ENCODE peak calls at places on chromosomes 13 and 19, in six cellular contexts. One of them, this sample, is unnamed.

GRCh38 chr19:43438291-43439162 is 23.8 kb downstream of the TEX101 start:
- DNase-seq in brain pericyte: no peak
- DNase-seq in esophagus squamous epithelium: no peak
- DNase-seq in RPMI8226: no peak
- DNase-seq in iPS DF 6.9: no peak
- DNase-seq in foreskin fibroblast: peak
- DNase-seq in this sample: no peak

GRCh38 chr13:29511980-29512379 is 83.5 kb downstream of the SLC7A1 start:
- DNase-seq in brain pericyte: no peak
- DNase-seq in esophagus squamous epithelium: no peak
- DNase-seq in RPMI8226: no peak
- DNase-seq in iPS DF 6.9: no peak
- DNase-seq in foreskin fibroblast: no peak
- DNase-seq in this sample: no peak

GRCh38 chr13:50130686-50131051 is 115.4 kb downstream of the KCNRG start:
- DNase-seq in brain pericyte: no peak
- DNase-seq in esophagus squamous epithelium: no peak
- DNase-seq in RPMI8226: peak
- DNase-seq in iPS DF 6.9: no peak
- DNase-seq in foreskin fibroblast: peak
- DNase-seq in this sample: no peak

GRCh38 chr19:35718345-35719041 is 690 bp downstream of the KMT2B start:
- DNase-seq in brain pericyte: no peak
- DNase-seq in esophagus squamous epithelium: no peak
- DNase-seq in RPMI8226: peak
- DNase-seq in iPS DF 6.9: no peak
- DNase-seq in foreskin fibroblast: no peak
- DNase-seq in this sample: no peak

GRCh38 chr13:110285991-110286923 is 20.7 kb downstream of the COL4A1 start:
- DNase-seq in brain pericyte: no peak
- DNase-seq in esophagus squamous epithelium: no peak
- DNase-seq in RPMI8226: no peak
- DNase-seq in iPS DF 6.9: no peak
- DNase-seq in foreskin fibroblast: no peak
- DNase-seq in this sample: no peak

GRCh38 chr19:50415661-50416033 is 3.1 kb upstream of the SPIB start:
- DNase-seq in brain pericyte: no peak
- DNase-seq in esophagus squamous epithelium: peak
- DNase-seq in RPMI8226: peak
- DNase-seq in iPS DF 6.9: no peak
- DNase-seq in foreskin fibroblast: no peak
- DNase-seq in this sample: no peak

GRCh38 chr19:42252365-42253244 is 2.3 kb downstream of the ERF start:
- DNase-seq in brain pericyte: no peak
- DNase-seq in esophagus squamous epithelium: no peak
- DNase-seq in RPMI8226: no peak
- DNase-seq in iPS DF 6.9: no peak
- DNase-seq in foreskin fibroblast: peak
- DNase-seq in this sample: no peak

GRCh38 chr19:40411125-40411842 is 1.9 kb downstream of the PRX start:
- DNase-seq in brain pericyte: no peak
- DNase-seq in esophagus squamous epithelium: no peak
- DNase-seq in RPMI8226: peak
- DNase-seq in iPS DF 6.9: no peak
- DNase-seq in foreskin fibroblast: no peak
- DNase-seq in this sample: no peak

GRCh38 chr13:98997738-98998641 is 20.1 kb upstream of the DOCK9 start:
- DNase-seq in brain pericyte: no peak
- DNase-seq in esophagus squamous epithelium: no peak
- DNase-seq in RPMI8226: no peak
- DNase-seq in iPS DF 6.9: no peak
- DNase-seq in foreskin fibroblast: peak
- DNase-seq in this sample: no peak

GRCh38 chr13:112760931-112761330 is 71.1 kb downstream of the ATP11A start:
- DNase-seq in brain pericyte: no peak
- DNase-seq in esophagus squamous epithelium: no peak
- DNase-seq in RPMI8226: no peak
- DNase-seq in iPS DF 6.9: no peak
- DNase-seq in foreskin fibroblast: no peak
- DNase-seq in this sample: no peak

GRCh38 chr19:40348961-40349507 is 539 bp downstream of the PLD3 start:
- DNase-seq in brain pericyte: no peak
- DNase-seq in esophagus squamous epithelium: no peak
- DNase-seq in RPMI8226: peak
- DNase-seq in iPS DF 6.9: no peak
- DNase-seq in foreskin fibroblast: peak
- DNase-seq in this sample: peak

GRCh38 chr19:49786432-49786831 is 19.6 kb downstream of the AP2A1 start:
- DNase-seq in brain pericyte: no peak
- DNase-seq in esophagus squamous epithelium: no peak
- DNase-seq in RPMI8226: no peak
- DNase-seq in iPS DF 6.9: no peak
- DNase-seq in foreskin fibroblast: peak
- DNase-seq in this sample: no peak

This sample was measured in HCT116.